ENCODE peak calls at places on chromosomes 6 and 20, in seven cellular contexts. O is cardiac fibroblast; A is GM23338; I is CD4-positive, alpha-beta T cell; T is heart right ventricle; D is A673; R is AG09309. Y is an unnamed sample.

GRCh38 chr6:17179246-17180073 is 77.6 kb downstream of the STMND1 start:
- DNase-seq in I (no peak), R (no peak), O (no peak), A (no peak), T (no peak), D (no peak), Y (no peak)

GRCh38 chr6:117399126-117399525 is 26.6 kb downstream of the ROS1 start:
- DNase-seq in R (no peak), I (no peak), T (no peak), D (no peak), A (no peak), O (no peak), Y (no peak)

GRCh38 chr20:23246682-23247664 is 103.6 kb upstream of the NXT1 start:
- DNase-seq in T (peak; percentile 48), A (no peak), O (peak; percentile 49), D (no peak), R (no peak), I (no peak), Y (no peak)

GRCh38 chr6:20302702-20303251 is 90.5 kb upstream of the MBOAT1 start:
- DNase-seq in T (no peak), I (no peak), A (no peak), D (no peak), O (no peak), R (peak; percentile 18), Y (no peak)

GRCh38 chr20:31666258-31667042 is 28.7 kb downstream of the COX4I2 start:
- DNase-seq in D (no peak), T (no peak), O (no peak), A (no peak), R (no peak), I (no peak), Y (no peak)

GRCh38 chr20:37195018-37195417 is 15.7 kb upstream of the MROH8 start:
- DNase-seq in O (no peak), T (no peak), I (no peak), D (no peak), A (no peak), R (no peak), Y (no peak)

GRCh38 chr6:129583864-129584263 is 126.1 kb downstream of the ARHGAP18 start:
- DNase-seq in I (no peak), O (no peak), T (no peak), A (no peak), D (peak; percentile 47), R (no peak), Y (no peak)

GRCh38 chr6:21885101-21885500 is 291.6 kb downstream of the SOX4 start:
- DNase-seq in I (no peak), R (no peak), O (no peak), D (no peak), A (no peak), T (no peak), Y (no peak)

GRCh38 chr20:38883081-38883980 is 42.9 kb upstream of the FAM83D start:
- DNase-seq in O (peak; percentile 21), I (no peak), D (no peak), A (no peak), T (peak; percentile 28), R (no peak), Y (no peak)

GRCh38 chr6:24547243-24547642 is 52.5 kb downstream of the ALDH5A1 start:
- DNase-seq in I (peak; percentile 34), T (no peak), A (peak; percentile 75), D (peak; percentile 54), O (peak; percentile 5), R (no peak), Y (no peak)

GRCh38 chr20:33649201-33649631 is 12.9 kb upstream of the C20orf144 start:
- DNase-seq in D (no peak), I (no peak), R (no peak), O (no peak), A (no peak), T (peak; percentile 72), Y (no peak)

GRCh38 chr6:159043986-159044385 is 805 bp downstream of the TAGAP start:
- DNase-seq in R (no peak), O (no peak), I (no peak), D (no peak), T (no peak), A (no peak), Y (no peak)

GRCh38 chr6:84150680-84151079 is 76.8 kb downstream of the CEP162 start:
- DNase-seq in R (peak; percentile 80), A (no peak), D (no peak), O (peak; percentile 48), I (no peak), T (no peak), Y (no peak)

GRCh38 chr20:57061058-57061900 is 205.2 kb downstream of the BMP7 start:
- DNase-seq in O (peak; percentile 12), R (no peak), A (peak; percentile 84), T (no peak), I (no peak), D (peak; percentile 50), Y (no peak)

GRCh38 chr20:1898496-1899168 is 3.4 kb downstream of the SIRPA start:
- DNase-seq in I (no peak), D (no peak), O (no peak), R (no peak), T (no peak), A (no peak), Y (no peak)

GRCh38 chr6:137117605-137118004 is 55.8 kb downstream of the IL22RA2 start:
- DNase-seq in T (no peak), O (no peak), R (no peak), A (no peak), I (no peak), D (no peak), Y (no peak)
- TF ChIP-seq CTCF in T (no peak), O (no peak), R (no peak), A (no peak), I (no peak), D (no peak), Y (no peak)

GRCh38 chr6:98764378-98764911 is 69.9 kb upstream of the POU3F2 start:
- DNase-seq in O (no peak), T (no peak), D (no peak), A (no peak), R (no peak), I (no peak), Y (no peak)

GRCh38 chr6:98759459-98759858 is 74.9 kb upstream of the POU3F2 start:
- DNase-seq in O (no peak), I (no peak), A (no peak), D (no peak), T (no peak), R (no peak), Y (no peak)
- TF ChIP-seq CTCF in O (no peak), I (no peak), A (no peak), D (peak; percentile 16), T (no peak), R (no peak), Y (peak; percentile 24)

GRCh38 chr20:44475694-44476560 is at the start of gene TTPAL:
- DNase-seq in A (peak; percentile 97), T (peak; percentile 89), I (peak; percentile 91), D (peak; percentile 87), R (no peak), O (peak; percentile 85), Y (peak; percentile 79)
- TF ChIP-seq CTCF in A (peak; percentile 17), T (peak; percentile 66), I (no peak), D (no peak), R (peak; percentile 31), O (peak; percentile 43), Y (peak; percentile 25)

GRCh38 chr20:47559141-47559540 is 57.5 kb downstream of the NCOA3 start:
- DNase-seq in A (no peak), I (no peak), T (no peak), R (no peak), D (no peak), O (peak; percentile 60), Y (no peak)
- TF ChIP-seq CTCF in A (no peak), I (no peak), T (no peak), R (no peak), D (no peak), O (no peak), Y (no peak)

DNA sequence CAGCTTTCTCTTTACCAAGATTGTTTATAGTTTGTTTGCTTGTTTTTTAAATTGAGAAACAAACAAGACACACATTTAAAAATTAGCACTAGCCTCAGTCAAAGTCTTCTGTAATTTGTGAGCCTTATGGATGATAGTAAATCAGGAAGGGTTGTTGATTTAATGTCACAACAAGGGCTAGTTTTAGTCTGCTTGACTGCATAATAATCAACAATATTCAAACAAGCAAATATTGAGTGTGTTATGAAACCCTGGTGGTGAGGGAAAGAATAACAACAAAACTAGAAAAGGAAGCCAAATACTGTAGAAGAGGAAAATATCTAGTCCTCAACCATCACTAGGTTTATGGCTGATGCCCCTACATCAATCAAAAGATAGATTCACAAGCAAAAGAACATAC is 228.6 kb downstream of the TBC1D7 start:
- DNase-seq in O (no peak), A (no peak), D (no peak), T (no peak), R (no peak), I (no peak), Y (no peak)
- TF ChIP-seq CTCF in O (peak; percentile 12), A (no peak), D (peak; percentile 48), T (peak; percentile 17), R (no peak), I (peak; percentile 19), Y (peak; percentile 41)

GRCh38 chr6:2469428-2469827 is 224.0 kb upstream of the GMDS start:
- DNase-seq in R (no peak), O (no peak), A (no peak), D (no peak), I (no peak), T (no peak), Y (no peak)

GRCh38 chr6:2465336-2465735 is 219.9 kb upstream of the GMDS start:
- DNase-seq in R (no peak), D (no peak), T (no peak), I (no peak), A (no peak), O (no peak), Y (no peak)

GRCh38 chr6:2468601-2468955 is 223.2 kb upstream of the GMDS start:
- DNase-seq in R (no peak), T (no peak), O (peak; percentile 16), A (no peak), I (no peak), D (no peak), Y (no peak)

GRCh38 chr6:2471474-2471873 is 226.1 kb upstream of the GMDS start:
- DNase-seq in O (no peak), R (no peak), T (no peak), A (no peak), I (no peak), D (no peak), Y (no peak)

DNA sequence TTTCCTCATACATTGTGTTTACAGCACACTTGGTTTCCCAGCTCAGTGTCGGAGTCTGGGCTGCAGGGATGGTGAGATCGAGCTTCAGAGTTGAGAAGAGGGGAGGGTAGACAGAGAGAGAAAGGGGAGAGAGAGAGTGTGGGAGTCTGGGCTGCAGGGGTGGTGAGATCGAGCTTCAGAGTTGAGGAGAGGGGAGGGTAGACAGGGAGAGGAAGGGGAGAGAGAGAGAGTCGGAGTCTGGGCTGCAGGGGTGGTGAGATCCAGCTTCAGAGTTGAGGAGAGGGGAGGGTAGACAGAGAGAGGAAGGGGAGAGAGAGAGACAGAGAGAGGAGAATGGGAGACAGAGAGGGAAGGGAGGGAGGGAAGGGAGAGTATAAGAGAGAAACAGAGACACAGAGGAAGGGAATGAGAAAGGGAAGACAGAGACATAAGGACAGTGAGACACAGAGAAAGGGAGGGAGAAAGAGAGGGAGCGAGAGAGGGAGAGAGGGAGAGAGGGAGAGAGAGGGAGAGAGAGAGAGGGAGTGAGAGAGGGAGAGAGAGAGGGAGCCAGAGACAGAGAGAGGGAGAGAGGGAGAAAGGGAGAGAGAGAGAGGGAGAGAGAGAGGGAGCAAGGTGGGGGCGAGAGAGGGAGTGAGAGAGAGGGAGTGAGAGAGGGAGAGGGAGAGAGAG is 222.7 kb upstream of the GMDS start:
- DNase-seq in I (no peak), A (peak; percentile 34), D (no peak), R (no peak), T (no peak), O (no peak), Y (no peak)
- TF ChIP-seq CTCF in I (no peak), A (no peak), D (no peak), R (no peak), T (no peak), O (no peak), Y (no peak)

GRCh38 chr6:109595998-109596397 is 95.0 kb downstream of the AK9 start:
- DNase-seq in A (peak; percentile 66), D (peak; percentile 42), O (peak; percentile 37), I (no peak), T (no peak), R (peak; percentile 27), Y (no peak)
- TF ChIP-seq CTCF in A (peak; percentile 80), D (peak; percentile 49), O (peak; percentile 61), I (peak; percentile 45), T (peak; percentile 21), R (peak; percentile 62), Y (peak; percentile 47)